ENCODE peak calls at places on chromosomes 7 and 10, in ten cellular contexts. H is lower lobe of right lung, Z is neural crest cell, R is kidney, I is BJ, O is uterus, M is epithelial cell of esophagus, Q is AG10803, E is fibroblast of pulmonary artery, J is heart left ventricle. C is an unnamed sample.

GRCh38 chr7:107592361-107593024 is 12.4 kb downstream of the BCAP29 start:
- DNase-seq in H (no peak), Z (no peak), R (no peak), I (peak), O (no peak), M (no peak), Q (peak), E (peak), J (no peak), C (peak)

GRCh38 chr10:25701651-25702050 is 232.4 kb upstream of the MYO3A start:
- DNase-seq in H (no peak), Z (peak), R (no peak), I (no peak), O (no peak), M (no peak), Q (no peak), E (no peak), J (no peak), C (no peak)

GRCh38 chr10:130487562-130487961 is 351.4 kb downstream of the GLRX3 start:
- DNase-seq in H (no peak), Z (no peak), R (peak), I (no peak), O (no peak), M (no peak), Q (no peak), E (no peak), J (no peak), C (no peak)

GRCh38 chr7:30595461-30596042 is 874 bp downstream of the GARS1 start:
- DNase-seq in H (no peak), Z (no peak), R (no peak), I (no peak), O (no peak), M (no peak), Q (peak), E (no peak), J (no peak), C (no peak)

GRCh38 chr7:25731035-25731880 is 420.7 kb upstream of the NFE2L3 start:
- DNase-seq in H (no peak), Z (no peak), R (no peak), I (no peak), O (no peak), M (no peak), Q (no peak), E (peak), J (no peak), C (no peak)

GRCh38 chr7:26165950-26166680 is 14.1 kb downstream of the NFE2L3 start:
- DNase-seq in H (no peak), Z (no peak), R (no peak), I (no peak), O (no peak), M (no peak), Q (no peak), E (no peak), J (no peak), C (no peak)

GRCh38 chr10:129323877-129324276 is 143.2 kb upstream of the MGMT start:
- DNase-seq in H (no peak), Z (no peak), R (no peak), I (no peak), O (no peak), M (no peak), Q (no peak), E (no peak), J (no peak), C (no peak)

GRCh38 chr7:34539003-34539402 is 119.0 kb upstream of the NPSR1 start:
- DNase-seq in H (no peak), Z (no peak), R (no peak), I (no peak), O (no peak), M (no peak), Q (no peak), E (no peak), J (no peak), C (no peak)

GRCh38 chr10:124210263-124210662 is 116.9 kb upstream of the CHST15 start:
- DNase-seq in H (no peak), Z (no peak), R (no peak), I (no peak), O (no peak), M (no peak), Q (no peak), E (no peak), J (no peak), C (no peak)

GRCh38 chr7:111012152-111012551 is 78.8 kb upstream of the LRRN3 start:
- DNase-seq in H (no peak), Z (no peak), R (no peak), I (no peak), O (no peak), M (peak), Q (peak), E (peak), J (no peak), C (peak)

GRCh38 chr7:67692425-67692824 is 695.8 kb downstream of the TYW1 start:
- DNase-seq in H (no peak), Z (no peak), R (no peak), I (no peak), O (no peak), M (peak), Q (peak), E (no peak), J (no peak), C (peak)

GRCh38 chr7:159137906-159138305 is 6.8 kb downstream of the VIPR2 start:
- DNase-seq in H (no peak), Z (no peak), R (peak), I (no peak), O (no peak), M (no peak), Q (no peak), E (no peak), J (no peak), C (no peak)

GRCh38 chr10:88991161-88991899 is 732 bp downstream of the FAS start:
- DNase-seq in H (peak), Z (no peak), R (peak), I (no peak), O (peak), M (peak), Q (peak), E (peak), J (peak), C (peak)

GRCh38 chr10:13845897-13846296 is 259.1 kb downstream of the PRPF18 start:
- DNase-seq in H (no peak), Z (no peak), R (no peak), I (no peak), O (no peak), M (peak), Q (no peak), E (no peak), J (no peak), C (no peak)

GRCh38 chr10:35711615-35712411 is 69.7 kb upstream of the FZD8 start:
- DNase-seq in H (no peak), Z (no peak), R (no peak), I (no peak), O (no peak), M (no peak), Q (no peak), E (no peak), J (no peak), C (no peak)

GRCh38 chr10:34698979-34699378 is 116.1 kb downstream of the PARD3 start:
- DNase-seq in H (no peak), Z (no peak), R (no peak), I (no peak), O (no peak), M (peak), Q (peak), E (peak), J (no peak), C (peak)

DNA sequence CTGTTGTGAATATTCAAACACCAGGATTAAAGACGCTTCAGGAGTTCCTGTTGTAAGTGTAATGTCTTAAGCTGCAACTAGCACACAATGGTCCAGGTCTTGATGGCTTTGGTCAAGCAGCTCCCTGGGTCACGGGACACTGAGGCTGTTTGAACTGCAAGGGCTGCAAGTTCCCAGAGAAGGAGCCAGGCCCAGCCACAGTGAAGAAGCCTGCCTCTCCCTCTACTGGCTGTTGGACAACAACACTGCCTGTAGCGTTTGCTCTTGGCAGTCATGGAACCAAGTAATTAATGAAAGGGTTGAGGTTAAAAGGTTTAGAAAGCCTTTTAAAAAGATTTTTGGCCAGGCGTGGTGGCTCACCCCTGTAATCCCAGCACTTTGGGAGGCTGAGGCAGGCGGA is 31.9 kb upstream of the GUSB start:
- DNase-seq in H (peak), Z (no peak), R (no peak), I (no peak), O (peak), M (peak), Q (peak), E (peak), J (no peak), C (peak)
- TF ChIP-seq CTCF in H (peak), Z (peak), R (peak), I (peak), O (no peak), M (peak), Q (peak), E (peak), J (peak), C (peak)

DNA sequence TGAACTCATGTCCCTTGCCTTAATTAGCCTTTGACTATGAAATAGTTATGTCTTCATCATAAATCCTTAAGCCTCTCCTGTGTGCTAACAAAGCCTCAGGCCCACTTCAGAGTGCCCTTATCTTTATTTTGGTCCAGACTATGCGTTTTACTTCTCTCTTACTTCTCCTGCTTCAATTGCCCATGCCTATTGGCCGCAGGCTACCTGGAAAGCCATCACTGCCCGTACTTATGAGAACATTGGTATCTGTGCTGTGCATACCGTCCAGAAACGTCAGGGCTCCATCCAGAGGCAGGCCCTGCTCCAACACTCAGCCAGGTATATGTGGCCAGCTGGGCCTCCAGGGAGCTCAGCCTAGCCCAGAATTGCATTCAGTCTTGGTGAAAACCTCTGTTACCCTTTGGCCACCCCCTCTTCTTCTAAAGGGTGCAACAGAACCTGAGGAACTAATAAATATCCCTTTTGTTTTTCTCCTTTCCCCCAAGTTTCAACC is 212.4 kb upstream of the MTPN start:
- DNase-seq in H (no peak), Z (no peak), R (no peak), I (no peak), O (no peak), M (no peak), Q (no peak), E (no peak), J (no peak), C (no peak)
- TF ChIP-seq CTCF in H (no peak), Z (no peak), R (no peak), I (no peak), O (no peak), M (no peak), Q (no peak), E (no peak), J (no peak), C (no peak)

GRCh38 chr10:75492151-75492550 is 60.7 kb downstream of the LRMDA start:
- DNase-seq in H (no peak), Z (no peak), R (no peak), I (no peak), O (no peak), M (no peak), Q (no peak), E (peak), J (no peak), C (no peak)
- TF ChIP-seq CTCF in H (no peak), Z (no peak), R (no peak), I (no peak), O (no peak), M (no peak), Q (no peak), E (no peak), J (no peak), C (no peak)

GRCh38 chr7:99267530-99268360 is 4.9 kb upstream of the MYH16 start:
- DNase-seq in H (no peak), Z (peak), R (no peak), I (peak), O (no peak), M (peak), Q (peak), E (peak), J (no peak), C (peak)

GRCh38 chr7:99270702-99271101 is 1.9 kb upstream of the MYH16 start:
- DNase-seq in H (no peak), Z (no peak), R (no peak), I (no peak), O (no peak), M (peak), Q (no peak), E (no peak), J (no peak), C (no peak)

GRCh38 chr7:99265848-99266247 is 6.8 kb upstream of the MYH16 start:
- DNase-seq in H (no peak), Z (no peak), R (no peak), I (no peak), O (no peak), M (no peak), Q (no peak), E (no peak), J (no peak), C (no peak)

GRCh38 chr7:99272476-99273045 is at the start of gene MYH16:
- DNase-seq in H (no peak), Z (no peak), R (no peak), I (no peak), O (no peak), M (peak), Q (no peak), E (no peak), J (no peak), C (peak)

DNA sequence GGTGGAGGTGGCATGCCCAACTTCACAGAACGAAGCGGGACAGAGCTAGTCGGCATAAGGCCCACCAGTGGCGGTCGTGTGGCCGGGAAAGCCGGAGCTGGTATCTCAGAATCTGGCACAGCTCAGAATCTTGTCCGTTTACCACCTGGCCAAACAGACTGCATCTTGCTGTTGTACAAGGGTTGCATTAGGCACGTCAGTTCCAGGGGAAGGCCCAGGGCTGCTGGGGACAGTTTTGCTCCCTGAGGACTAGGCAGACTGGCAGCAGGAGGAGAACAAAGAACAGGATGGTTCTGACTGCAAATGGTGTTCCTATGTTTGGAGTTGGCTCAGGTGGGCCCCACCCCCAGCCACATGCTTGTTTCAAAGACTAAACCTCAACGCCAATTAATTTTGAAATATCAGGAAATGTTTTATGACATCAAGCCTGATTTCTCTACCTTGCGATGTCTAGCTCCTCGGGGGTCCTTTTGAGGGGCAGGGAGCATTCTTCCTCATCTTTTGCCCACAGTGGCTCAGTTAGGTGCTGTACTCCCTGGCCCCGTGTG is 4.2 kb upstream of the MYH16 start:
- DNase-seq in H (no peak), Z (no peak), R (no peak), I (no peak), O (no peak), M (peak), Q (no peak), E (no peak), J (no peak), C (no peak)
- TF ChIP-seq CTCF in H (no peak), Z (no peak), R (no peak), I (no peak), O (no peak), M (no peak), Q (no peak), E (no peak), J (no peak), C (no peak)

C was measured in fibroblast of mammary gland.